ENCODE peak calls at places on chromosomes 11 and 22, in five cellular contexts. One of them, this sample, is unnamed.

GRCh38 chr22:32947581-32947980 is 110.6 kb downstream of the SYN3 start:
- DNase-seq in Right ventricle myocardium superior: no peak
- DNase-seq in Kasumi-1: no peak
- DNase-seq in activated T-cell treated with anti-CD3 and anti-CD28 coated beads for 24 hours: no peak
- DNase-seq in endothelial cell: no peak
- DNase-seq in this sample: no peak

GRCh38 chr11:116830184-116830912 is 641 bp downstream of the APOC3 start:
- DNase-seq in Right ventricle myocardium superior: no peak
- DNase-seq in Kasumi-1: no peak
- DNase-seq in activated T-cell treated with anti-CD3 and anti-CD28 coated beads for 24 hours: no peak
- DNase-seq in endothelial cell: no peak
- DNase-seq in this sample: no peak

GRCh38 chr11:73350908-73351636 is 25.1 kb upstream of the RELT start:
- DNase-seq in Right ventricle myocardium superior: peak; percentile 65
- DNase-seq in Kasumi-1: peak; percentile 82
- DNase-seq in activated T-cell treated with anti-CD3 and anti-CD28 coated beads for 24 hours: peak; percentile 48
- DNase-seq in endothelial cell: peak; percentile 52
- DNase-seq in this sample: peak; percentile 44

GRCh38 chr11:74671520-74672196 is 59.6 kb downstream of the CHRDL2 start:
- DNase-seq in Right ventricle myocardium superior: no peak
- DNase-seq in Kasumi-1: no peak
- DNase-seq in activated T-cell treated with anti-CD3 and anti-CD28 coated beads for 24 hours: no peak
- DNase-seq in endothelial cell: no peak
- DNase-seq in this sample: no peak

GRCh38 chr11:119376197-119376847 is 5.2 kb downstream of the USP2 start:
- DNase-seq in Right ventricle myocardium superior: peak; percentile 74
- DNase-seq in Kasumi-1: no peak
- DNase-seq in activated T-cell treated with anti-CD3 and anti-CD28 coated beads for 24 hours: no peak
- DNase-seq in endothelial cell: no peak
- DNase-seq in this sample: no peak

GRCh38 chr22:23070418-23071162 is at the start of gene GNAZ:
- DNase-seq in Right ventricle myocardium superior: peak; percentile 45
- DNase-seq in Kasumi-1: no peak
- DNase-seq in activated T-cell treated with anti-CD3 and anti-CD28 coated beads for 24 hours: no peak
- DNase-seq in endothelial cell: peak; percentile 38
- DNase-seq in this sample: no peak

GRCh38 chr22:33018232-33018864 is 39.8 kb downstream of the SYN3 start:
- DNase-seq in Right ventricle myocardium superior: peak; percentile 70
- DNase-seq in Kasumi-1: peak; percentile 26
- DNase-seq in activated T-cell treated with anti-CD3 and anti-CD28 coated beads for 24 hours: peak; percentile 26
- DNase-seq in endothelial cell: peak; percentile 86
- DNase-seq in this sample: no peak

GRCh38 chr11:122897606-122898210 is 15.1 kb downstream of the JHY start:
- DNase-seq in Right ventricle myocardium superior: no peak
- DNase-seq in Kasumi-1: no peak
- DNase-seq in activated T-cell treated with anti-CD3 and anti-CD28 coated beads for 24 hours: no peak
- DNase-seq in endothelial cell: no peak
- DNase-seq in this sample: no peak

GRCh38 chr11:112516771-112517170 is 256.1 kb upstream of the PLET1 start:
- DNase-seq in Right ventricle myocardium superior: no peak
- DNase-seq in Kasumi-1: no peak
- DNase-seq in activated T-cell treated with anti-CD3 and anti-CD28 coated beads for 24 hours: no peak
- DNase-seq in endothelial cell: no peak
- DNase-seq in this sample: no peak

GRCh38 chr11:17371614-17372013 is 16.8 kb downstream of the KCNJ11 start:
- DNase-seq in Right ventricle myocardium superior: no peak
- DNase-seq in Kasumi-1: no peak
- DNase-seq in activated T-cell treated with anti-CD3 and anti-CD28 coated beads for 24 hours: no peak
- DNase-seq in endothelial cell: no peak
- DNase-seq in this sample: no peak

GRCh38 chr11:2655834-2656622 is 43.8 kb downstream of the KCNQ1OT1 start:
- DNase-seq in Right ventricle myocardium superior: no peak
- DNase-seq in Kasumi-1: peak; percentile 11
- DNase-seq in activated T-cell treated with anti-CD3 and anti-CD28 coated beads for 24 hours: no peak
- DNase-seq in endothelial cell: no peak
- DNase-seq in this sample: peak; percentile 40

GRCh38 chr11:83571301-83571700 is 285.1 kb upstream of the CCDC90B start:
- DNase-seq in Right ventricle myocardium superior: no peak
- DNase-seq in Kasumi-1: no peak
- DNase-seq in activated T-cell treated with anti-CD3 and anti-CD28 coated beads for 24 hours: no peak
- DNase-seq in endothelial cell: no peak
- DNase-seq in this sample: no peak

GRCh38 chr22:38709306-38709705 is 3.6 kb downstream of the GTPBP1 start:
- DNase-seq in Right ventricle myocardium superior: no peak
- DNase-seq in Kasumi-1: peak; percentile 31
- DNase-seq in activated T-cell treated with anti-CD3 and anti-CD28 coated beads for 24 hours: no peak
- DNase-seq in endothelial cell: no peak
- DNase-seq in this sample: no peak

GRCh38 chr11:73376803-73377629 is 817 bp downstream of the RELT start:
- DNase-seq in Right ventricle myocardium superior: peak; percentile 69
- DNase-seq in Kasumi-1: peak; percentile 87
- DNase-seq in activated T-cell treated with anti-CD3 and anti-CD28 coated beads for 24 hours: peak; percentile 41
- DNase-seq in endothelial cell: no peak
- DNase-seq in this sample: peak; percentile 66

GRCh38 chr11:70522613-70523311 is 124.4 kb downstream of the CTTN start:
- DNase-seq in Right ventricle myocardium superior: peak; percentile 22
- DNase-seq in Kasumi-1: no peak
- DNase-seq in activated T-cell treated with anti-CD3 and anti-CD28 coated beads for 24 hours: no peak
- DNase-seq in endothelial cell: no peak
- DNase-seq in this sample: no peak

GRCh38 chr11:95101935-95102334 is 12.3 kb downstream of the ENDOD1 start:
- DNase-seq in Right ventricle myocardium superior: no peak
- DNase-seq in Kasumi-1: no peak
- DNase-seq in activated T-cell treated with anti-CD3 and anti-CD28 coated beads for 24 hours: no peak
- DNase-seq in endothelial cell: no peak
- DNase-seq in this sample: no peak

GRCh38 chr22:36439481-36440271 is 41.8 kb downstream of the TXN2 start:
- DNase-seq in Right ventricle myocardium superior: peak; percentile 63
- DNase-seq in Kasumi-1: peak; percentile 28
- DNase-seq in activated T-cell treated with anti-CD3 and anti-CD28 coated beads for 24 hours: no peak
- DNase-seq in endothelial cell: no peak
- DNase-seq in this sample: no peak

GRCh38 chr11:59429924-59430516 is 3.8 kb upstream of the OR5A2 start:
- DNase-seq in Right ventricle myocardium superior: no peak
- DNase-seq in Kasumi-1: peak; percentile 57
- DNase-seq in activated T-cell treated with anti-CD3 and anti-CD28 coated beads for 24 hours: peak; percentile 23
- DNase-seq in endothelial cell: peak; percentile 64
- DNase-seq in this sample: peak; percentile 30